ENCODE peak calls at places on chromosomes 5 and 9, in five cellular contexts. One of them, this sample, is unnamed.
A peak's percentile ranks its signal among the peaks of the same experiment; 100 is the strongest.

GRCh38 chr5:149073217-149073616 is 10.4 kb upstream of the SH3TC2 start:
- DNase-seq in H1: no peak
- DNase-seq in cardiac fibroblast: peak; percentile 40
- DNase-seq in CD14-positive monocyte: no peak
- DNase-seq in astrocyte of the spinal cord: no peak
- DNase-seq in this sample: no peak

GRCh38 chr9:89408628-89409101 is 89.2 kb downstream of the SEMA4D start:
- DNase-seq in H1: no peak
- DNase-seq in CD14-positive monocyte: no peak
- DNase-seq in astrocyte of the spinal cord: no peak
- DNase-seq in cardiac fibroblast: no peak
- DNase-seq in this sample: no peak

GRCh38 chr9:121744002-121744686 is 92.7 kb downstream of the DAB2IP start:
- DNase-seq in cardiac fibroblast: peak; percentile 45
- DNase-seq in CD14-positive monocyte: no peak
- DNase-seq in astrocyte of the spinal cord: peak; percentile 56
- DNase-seq in H1: no peak
- DNase-seq in this sample: no peak

GRCh38 chr9:87337335-87338074 is 160.2 kb upstream of the DAPK1 start:
- DNase-seq in cardiac fibroblast: no peak
- DNase-seq in astrocyte of the spinal cord: peak; percentile 40
- DNase-seq in H1: no peak
- DNase-seq in CD14-positive monocyte: no peak
- DNase-seq in this sample: no peak

GRCh38 chr9:115211413-115212204 is 93.7 kb upstream of the TNC start:
- DNase-seq in cardiac fibroblast: no peak
- DNase-seq in H1: no peak
- DNase-seq in CD14-positive monocyte: no peak
- DNase-seq in astrocyte of the spinal cord: peak; percentile 86
- DNase-seq in this sample: no peak

GRCh38 chr9:110918316-110919054 is 119.8 kb downstream of the LPAR1 start:
- DNase-seq in cardiac fibroblast: peak; percentile 89
- DNase-seq in astrocyte of the spinal cord: peak; percentile 88
- DNase-seq in H1: no peak
- DNase-seq in CD14-positive monocyte: no peak
- DNase-seq in this sample: no peak

GRCh38 chr9:78584589-78584988 is 287.7 kb downstream of the PSAT1 start:
- DNase-seq in H1: no peak
- DNase-seq in CD14-positive monocyte: no peak
- DNase-seq in cardiac fibroblast: no peak
- DNase-seq in astrocyte of the spinal cord: no peak
- DNase-seq in this sample: no peak

GRCh38 chr9:71446499-71447411 is 321.6 kb downstream of the CEMIP2 start:
- DNase-seq in astrocyte of the spinal cord: peak; percentile 65
- DNase-seq in CD14-positive monocyte: no peak
- DNase-seq in H1: peak; percentile 85
- DNase-seq in cardiac fibroblast: peak; percentile 60
- DNase-seq in this sample: peak; percentile 73

GRCh38 chr5:57839447-57839846 is 356.8 kb upstream of the ACTBL2 start:
- DNase-seq in cardiac fibroblast: no peak
- DNase-seq in H1: no peak
- DNase-seq in CD14-positive monocyte: no peak
- DNase-seq in astrocyte of the spinal cord: no peak
- DNase-seq in this sample: no peak

GRCh38 chr9:136858844-136859757 is 7.0 kb downstream of the MAMDC4 start:
- DNase-seq in astrocyte of the spinal cord: peak; percentile 41
- DNase-seq in CD14-positive monocyte: peak; percentile 33
- DNase-seq in cardiac fibroblast: peak; percentile 31
- DNase-seq in H1: peak; percentile 46
- DNase-seq in this sample: no peak

GRCh38 chr5:119355244-119355635 is 579 bp upstream of the TNFAIP8 start:
- DNase-seq in cardiac fibroblast: no peak
- DNase-seq in H1: peak; percentile 62
- DNase-seq in astrocyte of the spinal cord: no peak
- DNase-seq in CD14-positive monocyte: no peak
- DNase-seq in this sample: no peak

GRCh38 chr5:5293029-5293428 is 129.4 kb upstream of the ICE1 start:
- DNase-seq in cardiac fibroblast: no peak
- DNase-seq in CD14-positive monocyte: no peak
- DNase-seq in astrocyte of the spinal cord: no peak
- DNase-seq in H1: no peak
- DNase-seq in this sample: no peak

GRCh38 chr9:112157961-112158360 is 17.1 kb downstream of the SUSD1 start:
- DNase-seq in cardiac fibroblast: no peak
- DNase-seq in CD14-positive monocyte: no peak
- DNase-seq in astrocyte of the spinal cord: no peak
- DNase-seq in H1: no peak
- DNase-seq in this sample: no peak

GRCh38 chr9:81477669-81478068 is 211.7 kb downstream of the TLE1 start:
- DNase-seq in astrocyte of the spinal cord: no peak
- DNase-seq in H1: no peak
- DNase-seq in cardiac fibroblast: no peak
- DNase-seq in CD14-positive monocyte: no peak
- DNase-seq in this sample: no peak

GRCh38 chr5:172896465-172896864 is 62.4 kb downstream of the ERGIC1 start:
- DNase-seq in CD14-positive monocyte: no peak
- DNase-seq in astrocyte of the spinal cord: no peak
- DNase-seq in cardiac fibroblast: peak; percentile 48
- DNase-seq in H1: no peak
- DNase-seq in this sample: no peak

GRCh38 chr5:78753093-78753531 is 104.5 kb upstream of the LHFPL2 start:
- DNase-seq in cardiac fibroblast: peak; percentile 88
- DNase-seq in CD14-positive monocyte: no peak
- DNase-seq in H1: no peak
- DNase-seq in astrocyte of the spinal cord: peak; percentile 66
- DNase-seq in this sample: no peak

GRCh38 chr5:134132372-134133212 is 18.1 kb downstream of the TCF7 start:
- DNase-seq in cardiac fibroblast: no peak
- DNase-seq in CD14-positive monocyte: no peak
- DNase-seq in astrocyte of the spinal cord: no peak
- DNase-seq in H1: peak; percentile 68
- DNase-seq in this sample: no peak

GRCh38 chr9:114385412-114386181 is 2.2 kb downstream of the AKNA start:
- DNase-seq in CD14-positive monocyte: peak; percentile 95
- DNase-seq in cardiac fibroblast: peak; percentile 92
- DNase-seq in H1: no peak
- DNase-seq in astrocyte of the spinal cord: peak; percentile 86
- DNase-seq in this sample: no peak

GRCh38 chr5:98096155-98096554 is 677.3 kb upstream of the RGMB start:
- DNase-seq in astrocyte of the spinal cord: peak; percentile 74
- DNase-seq in H1: no peak
- DNase-seq in CD14-positive monocyte: no peak
- DNase-seq in cardiac fibroblast: peak; percentile 84
- DNase-seq in this sample: no peak

GRCh38 chr5:156623381-156624040 is 226.6 kb upstream of the PPP1R2B start:
- DNase-seq in astrocyte of the spinal cord: no peak
- DNase-seq in CD14-positive monocyte: no peak
- DNase-seq in cardiac fibroblast: no peak
- DNase-seq in H1: no peak
- DNase-seq in this sample: no peak

GRCh38 chr9:130265431-130266235 is at the start of gene HMCN2:
- DNase-seq in astrocyte of the spinal cord: no peak
- DNase-seq in CD14-positive monocyte: no peak
- DNase-seq in H1: peak; percentile 76
- DNase-seq in cardiac fibroblast: no peak
- DNase-seq in this sample: peak; percentile 28

GRCh38 chr5:6736524-6737042 is 23.4 kb downstream of the TENT4A start:
- DNase-seq in cardiac fibroblast: no peak
- DNase-seq in astrocyte of the spinal cord: no peak
- DNase-seq in H1: no peak
- DNase-seq in CD14-positive monocyte: no peak
- DNase-seq in this sample: no peak

GRCh38 chr5:120655828-120656435 is 191.8 kb downstream of the PRR16 start:
- DNase-seq in cardiac fibroblast: peak; percentile 50
- DNase-seq in astrocyte of the spinal cord: peak; percentile 46
- DNase-seq in H1: peak; percentile 53
- DNase-seq in CD14-positive monocyte: no peak
- DNase-seq in this sample: peak; percentile 39
- TF ChIP-seq CTCF in cardiac fibroblast: peak; percentile 56
- TF ChIP-seq CTCF in astrocyte of the spinal cord: peak; percentile 71
- TF ChIP-seq CTCF in H1: peak; percentile 58
- TF ChIP-seq CTCF in CD14-positive monocyte: peak; percentile 40
- TF ChIP-seq CTCF in this sample: peak; percentile 79

DNA sequence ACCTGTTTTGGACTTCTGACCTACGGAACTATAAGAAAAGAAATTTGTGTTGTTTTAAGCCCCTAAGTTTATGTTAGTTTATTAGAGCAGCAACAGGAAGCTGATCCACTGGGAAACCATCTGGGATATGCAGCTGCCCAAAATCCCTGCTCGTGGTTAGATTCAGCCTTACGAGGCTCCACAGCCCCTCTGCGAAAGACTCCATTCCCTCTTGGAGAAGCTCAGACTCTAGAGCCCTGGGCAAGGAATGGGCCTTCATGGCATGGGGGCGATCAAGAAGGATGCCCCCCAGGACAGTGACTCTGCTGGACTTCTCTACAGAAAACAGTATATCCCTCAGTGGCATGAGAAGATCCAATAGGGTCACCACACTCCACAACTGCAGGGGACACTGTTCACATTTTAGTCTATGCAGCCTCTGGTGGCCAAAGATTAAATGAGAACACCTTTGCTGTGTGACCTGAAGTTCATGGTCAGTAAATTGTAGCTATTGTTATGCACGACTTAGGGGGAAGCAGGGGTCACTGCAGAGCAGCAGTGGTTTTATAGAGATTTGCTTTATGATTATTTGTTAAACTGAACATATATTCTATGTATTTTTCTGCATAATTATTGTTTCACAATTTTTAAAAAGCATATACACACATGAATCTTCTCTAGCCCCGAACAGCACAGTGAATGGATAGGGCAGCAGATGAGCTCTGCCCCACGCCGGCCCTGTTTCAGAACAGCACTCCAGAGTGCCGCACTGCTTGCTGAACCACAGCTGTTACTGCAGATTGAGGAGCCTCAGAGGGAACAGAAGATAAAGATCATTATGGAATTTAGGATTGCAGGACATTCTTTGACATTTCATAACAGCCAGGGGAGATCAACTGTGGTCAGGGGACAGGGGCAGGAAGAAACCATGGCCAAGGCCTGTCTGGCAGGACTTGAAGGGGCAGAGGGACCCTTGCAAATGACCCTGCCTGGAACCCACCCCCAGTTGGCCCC is 20.9 kb downstream of the IRF1 start:
- DNase-seq in cardiac fibroblast: no peak
- DNase-seq in H1: no peak
- DNase-seq in astrocyte of the spinal cord: no peak
- DNase-seq in CD14-positive monocyte: no peak
- DNase-seq in this sample: no peak
- TF ChIP-seq CTCF in cardiac fibroblast: no peak
- TF ChIP-seq CTCF in H1: no peak
- TF ChIP-seq CTCF in astrocyte of the spinal cord: no peak
- TF ChIP-seq CTCF in CD14-positive monocyte: no peak
- TF ChIP-seq CTCF in this sample: no peak

DNA sequence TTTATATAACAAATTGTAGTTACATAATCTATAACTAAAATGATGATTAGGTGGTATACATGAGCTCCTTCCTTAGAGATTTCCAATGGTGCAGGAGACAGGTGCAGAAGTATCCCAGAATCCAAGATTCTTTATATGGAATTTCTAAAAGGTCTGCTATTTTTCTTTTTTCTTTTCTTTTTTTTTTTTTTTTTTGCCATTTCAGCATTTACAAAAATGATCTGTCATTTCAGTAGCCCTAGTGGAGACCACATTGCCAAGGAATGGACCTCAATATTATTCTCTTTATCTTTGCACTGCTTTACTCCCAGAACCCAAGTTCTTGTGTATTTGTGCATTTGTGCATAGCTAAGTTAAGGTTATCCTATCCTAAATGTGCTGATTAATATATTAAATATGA is 61.7 kb downstream of the MRPS30 start:
- DNase-seq in cardiac fibroblast: no peak
- DNase-seq in H1: no peak
- DNase-seq in CD14-positive monocyte: no peak
- DNase-seq in astrocyte of the spinal cord: no peak
- DNase-seq in this sample: no peak
- TF ChIP-seq CTCF in cardiac fibroblast: no peak
- TF ChIP-seq CTCF in H1: no peak
- TF ChIP-seq CTCF in CD14-positive monocyte: no peak
- TF ChIP-seq CTCF in astrocyte of the spinal cord: no peak
- TF ChIP-seq CTCF in this sample: no peak

GRCh38 chr9:97632406-97632991 is 669 bp downstream of the TSTD2 start:
- DNase-seq in cardiac fibroblast: peak; percentile 89
- DNase-seq in CD14-positive monocyte: no peak
- DNase-seq in H1: no peak
- DNase-seq in astrocyte of the spinal cord: no peak
- DNase-seq in this sample: peak; percentile 50

GRCh38 chr9:97636903-97637302 is 3.3 kb downstream of the NCBP1 start:
- DNase-seq in CD14-positive monocyte: no peak
- DNase-seq in cardiac fibroblast: no peak
- DNase-seq in astrocyte of the spinal cord: no peak
- DNase-seq in H1: no peak
- DNase-seq in this sample: no peak

GRCh38 chr9:97635026-97635425 is 1.4 kb downstream of the NCBP1 start:
- DNase-seq in cardiac fibroblast: no peak
- DNase-seq in astrocyte of the spinal cord: no peak
- DNase-seq in CD14-positive monocyte: no peak
- DNase-seq in H1: no peak
- DNase-seq in this sample: no peak

GRCh38 chr9:97633859-97634485 is 351 bp downstream of the NCBP1 start:
- DNase-seq in cardiac fibroblast: no peak
- DNase-seq in CD14-positive monocyte: no peak
- DNase-seq in H1: no peak
- DNase-seq in astrocyte of the spinal cord: no peak
- DNase-seq in this sample: no peak

DNA sequence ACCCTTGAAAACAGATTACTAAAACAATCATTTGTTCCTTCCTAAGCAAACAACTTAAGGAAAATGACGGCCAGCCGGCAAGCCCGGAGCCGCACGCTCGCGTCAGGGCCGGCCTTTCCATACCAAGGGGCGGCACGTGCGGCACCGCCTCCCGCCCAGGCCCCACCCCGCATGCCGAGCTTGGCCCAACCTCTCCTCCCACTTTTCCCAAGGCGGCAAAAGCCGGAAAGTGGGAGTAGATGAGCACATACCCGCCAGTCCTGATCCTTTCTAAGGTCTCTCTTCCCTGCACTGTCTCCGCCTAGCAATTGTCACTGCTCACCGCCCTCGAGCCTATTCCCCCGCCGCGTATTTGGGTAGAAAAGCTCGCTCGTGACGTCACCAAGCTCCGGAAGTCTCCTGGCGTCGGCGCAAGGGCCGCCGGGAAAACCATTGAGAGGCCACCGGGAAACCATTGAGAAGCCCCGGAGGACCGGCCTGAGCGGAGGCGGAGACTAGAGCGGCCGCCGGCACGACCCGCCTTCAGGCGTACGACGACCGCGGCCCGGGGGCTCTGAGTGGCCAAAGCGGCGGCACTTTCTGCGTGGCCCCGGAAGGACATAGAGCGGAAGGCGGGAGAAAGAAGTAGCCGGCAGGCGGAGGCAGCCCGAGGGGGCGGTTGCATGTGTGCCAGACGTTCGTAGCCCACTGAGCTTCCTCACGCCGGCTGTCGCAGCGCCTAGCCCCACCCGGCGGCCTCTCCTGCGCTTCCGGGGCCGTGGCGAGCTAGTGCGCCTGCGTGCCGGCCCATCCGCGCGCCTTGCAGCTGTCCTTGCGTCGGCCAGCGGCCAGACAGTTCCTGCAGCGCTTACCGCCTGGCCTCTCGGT is at the start of the genes NCBP1 and TSTD2:
- DNase-seq in CD14-positive monocyte: peak; percentile 96
- DNase-seq in cardiac fibroblast: peak; percentile 99
- DNase-seq in H1: peak; percentile 93
- DNase-seq in astrocyte of the spinal cord: peak; percentile 99
- DNase-seq in this sample: peak; percentile 91
- TF ChIP-seq CTCF in CD14-positive monocyte: no peak
- TF ChIP-seq CTCF in cardiac fibroblast: no peak
- TF ChIP-seq CTCF in H1: no peak
- TF ChIP-seq CTCF in astrocyte of the spinal cord: no peak
- TF ChIP-seq CTCF in this sample: no peak

This sample was measured in neural crest cell.